ENCODE peak calls at places on chromosome 18, in four cellular contexts. H is stimulated activated CD4-positive, alpha-beta T cell treated with anti-CD3 and anti-CD28 coated beads, Interleukin-2, amount 100 ng/mL, for 48 hours; W is KBM-7; R is LoVo. G is an unnamed sample.

GRCh38 chr18:13178976-13179375 is 39.6 kb upstream of the LDLRAD4 start:
- DNase-seq in H (no peak), W (no peak), R (no peak), G (no peak)

GRCh38 chr18:21484851-21485636 is 115.5 kb downstream of the ESCO1 start:
- DNase-seq in H (no peak), W (peak; percentile 11), R (no peak), G (no peak)

GRCh38 chr18:47558110-47558750 is 306.8 kb upstream of the SKOR2 start:
- DNase-seq in H (no peak), W (peak; percentile 33), R (no peak), G (no peak)

GRCh38 chr18:63188063-63188462 is 131.5 kb downstream of the BCL2 start:
- DNase-seq in H (no peak), W (no peak), R (no peak), G (no peak)

GRCh38 chr18:79954791-79955190 is 3.3 kb upstream of the SLC66A2 start:
- DNase-seq in H (no peak), W (no peak), R (no peak), G (no peak)

GRCh38 chr18:39453356-39453755 is 1887.8 kb upstream of the CELF4 start:
- DNase-seq in H (no peak), W (no peak), R (no peak), G (no peak)

GRCh38 chr18:23784811-23785245 is 95.6 kb downstream of the LAMA3 start:
- DNase-seq in H (no peak), W (no peak), R (no peak), G (no peak)

GRCh38 chr18:79321625-79322024 is 74.1 kb upstream of the NFATC1 start:
- DNase-seq in H (no peak), W (no peak), R (no peak), G (no peak)

GRCh38 chr18:8754995-8755955 is 49.9 kb downstream of the MTCL1 start:
- DNase-seq in H (no peak), W (peak; percentile 43), R (no peak), G (no peak)

GRCh38 chr18:48590678-48591077 is 51.8 kb downstream of the CTIF start:
- DNase-seq in H (no peak), W (no peak), R (peak; percentile 54), G (no peak)

GRCh38 chr18:49747876-49748275 is 65.5 kb downstream of the ACAA2 start:
- DNase-seq in H (no peak), W (no peak), R (no peak), G (no peak)

GRCh38 chr18:55453186-55453585 is 134.8 kb downstream of the TCF4 start:
- DNase-seq in H (no peak), W (no peak), R (no peak), G (no peak)

G was measured in cortex of kidney.